ENCODE peak calls at places on chromosome 4, in four cellular contexts. E, V, H and X are unnamed samples.

GRCh38 chr4:5448286-5448685 is 260.1 kb downstream of the EVC2 start:
- DNase-seq in E (no peak), V (no peak), H (no peak), X (no peak)

GRCh38 chr4:41874873-41875272 is 60.4 kb upstream of the TMEM33 start:
- DNase-seq in V (no peak), H (no peak), E (no peak), X (no peak)

GRCh38 chr4:83535520-83535944 is 376 bp upstream of the GPAT3 start:
- DNase-seq in E (peak; percentile 74), H (peak; percentile 23), V (peak; percentile 55), X (no peak)

GRCh38 chr4:8594097-8595038 is 1.8 kb downstream of the CPZ start:
- DNase-seq in H (peak; percentile 79), E (peak; percentile 54), V (peak; percentile 35), X (peak; percentile 14)

GRCh38 chr4:187942968-187943367 is 52.6 kb upstream of the ZFP42 start:
- DNase-seq in V (no peak), E (no peak), H (no peak), X (no peak)

GRCh38 chr4:173052439-173052838 is 116.2 kb upstream of the GALNT7 start:
- DNase-seq in E (no peak), V (no peak), H (no peak), X (no peak)

GRCh38 chr4:183241322-183241640 is 78.8 kb downstream of the CLDN22 start:
- DNase-seq in H (no peak), V (no peak), E (peak; percentile 87), X (no peak)

GRCh38 chr4:53905935-53906377 is 158.4 kb downstream of the CHIC2 start:
- DNase-seq in V (peak; percentile 32), H (no peak), E (no peak), X (peak; percentile 23)

GRCh38 chr4:145731026-145731425 is 51.1 kb downstream of the C4orf51 start:
- DNase-seq in H (no peak), E (no peak), V (no peak), X (peak; percentile 93)

GRCh38 chr4:26891054-26891453 is 30.4 kb downstream of the STIM2 start:
- DNase-seq in E (no peak), V (no peak), H (no peak), X (no peak)

GRCh38 chr4:1945492-1945891 is 63.3 kb downstream of the NELFA start:
- DNase-seq in H (no peak), V (no peak), E (no peak), X (no peak)

GRCh38 chr4:15956179-15956850 is 6.7 kb downstream of the FGFBP2 start:
- DNase-seq in H (peak; percentile 93), V (peak; percentile 39), E (peak; percentile 66), X (no peak)

GRCh38 chr4:794911-795725 is 30.8 kb downstream of the CPLX1 start:
- DNase-seq in H (peak; percentile 40), V (no peak), E (no peak), X (no peak)

GRCh38 chr4:175469519-175469918 is 342.5 kb downstream of the GPM6A start:
- DNase-seq in E (peak; percentile 45), H (no peak), V (no peak), X (no peak)

GRCh38 chr4:144955104-144955503 is 142.9 kb downstream of the ANAPC10 start:
- DNase-seq in H (peak; percentile 78), E (no peak), V (no peak), X (no peak)

GRCh38 chr4:117777721-117778120 is 256.6 kb upstream of the NDST3 start:
- DNase-seq in V (no peak), E (no peak), H (no peak), X (no peak)

GRCh38 chr4:29046716-29047115 is 1673.5 kb upstream of the PCDH7 start:
- DNase-seq in V (no peak), H (no peak), E (no peak), X (no peak)

GRCh38 chr4:4791299-4791798 is 68.1 kb upstream of the MSX1 start:
- DNase-seq in E (no peak), H (no peak), V (no peak), X (no peak)

GRCh38 chr4:85779165-85779564 is 304.2 kb downstream of the ARHGAP24 start:
- DNase-seq in V (no peak), H (no peak), E (no peak), X (no peak)

GRCh38 chr4:13543648-13544555 is at the start of gene NKX3-2:
- DNase-seq in V (no peak), E (no peak), H (no peak), X (no peak)

GRCh38 chr4:86280246-86280645 is 79.6 kb downstream of the MAPK10 start:
- DNase-seq in E (no peak), V (no peak), H (no peak), X (no peak)

GRCh38 chr4:109729155-109729562 is 711 bp downstream of the PLA2G12A start:
- DNase-seq in E (peak; percentile 35), V (no peak), H (no peak), X (no peak)

GRCh38 chr4:109723110-109723509 is 6.8 kb downstream of the PLA2G12A start:
- DNase-seq in V (no peak), E (no peak), H (no peak), X (no peak)

GRCh38 chr4:109730294-109731051 is 603 bp upstream of the PLA2G12A start:
- DNase-seq in H (peak; percentile 73), E (peak; percentile 55), V (peak; percentile 17), X (peak; percentile 16)

GRCh38 chr4:109729563-109730293 is at the start of gene PLA2G12A:
- DNase-seq in E (peak; percentile 80), V (peak; percentile 9), H (peak; percentile 90), X (no peak)

GRCh38 chr4:109728385-109728784 is 1.5 kb downstream of the PLA2G12A start:
- DNase-seq in H (no peak), V (no peak), E (peak; percentile 34), X (no peak)
- H3K4me3 ChIP-seq in H (peak overlapping the region; percentile 51), V (peak overlapping the region; percentile 78), E (peak overlapping the region; percentile 78), X (peak overlapping the region; percentile 60)

DNA sequence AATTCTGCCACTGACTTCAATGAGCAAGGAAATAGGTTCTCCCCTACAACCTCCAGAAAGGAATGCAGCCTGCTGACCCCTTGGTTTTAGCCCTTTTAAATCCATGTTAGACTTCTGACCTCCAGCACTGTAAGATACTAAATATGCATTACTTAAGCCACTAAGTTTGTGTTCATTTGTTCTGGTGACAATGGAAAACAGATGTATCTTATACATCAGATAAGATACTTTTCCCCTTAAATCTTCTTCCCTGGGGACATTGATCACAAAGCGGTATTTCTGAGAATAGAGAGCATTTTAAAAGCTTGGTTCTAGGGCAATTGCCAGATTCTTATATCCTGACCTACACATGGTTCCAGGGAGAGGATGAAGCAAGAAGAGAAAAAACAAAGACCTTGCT is 6.5 kb upstream of the TMEM184C start:
- DNase-seq in V (no peak), E (no peak), H (no peak), X (no peak)
- TF ChIP-seq CTCF in V (no peak), E (no peak), H (no peak), X (no peak)

GRCh38 chr4:169209388-169209883 is 61.3 kb downstream of the SH3RF1 start:
- DNase-seq in V (no peak), H (no peak), E (no peak), X (no peak)

GRCh38 chr4:169208090-169208455 is 62.7 kb downstream of the SH3RF1 start:
- DNase-seq in E (no peak), H (no peak), V (no peak), X (no peak)

GRCh38 chr4:169205146-169205806 is 65.5 kb downstream of the SH3RF1 start:
- DNase-seq in E (no peak), H (no peak), V (no peak), X (no peak)

GRCh38 chr4:169208516-169208915 is 62.2 kb downstream of the SH3RF1 start:
- DNase-seq in E (no peak), V (no peak), H (no peak), X (no peak)

GRCh38 chr4:169207436-169208089 is 63.2 kb downstream of the SH3RF1 start:
- DNase-seq in H (no peak), V (no peak), E (no peak), X (no peak)
- H3K4me3 ChIP-seq in H (no peak overlapping the region), V (no peak overlapping the region), E (no peak overlapping the region), X (no peak overlapping the region)

GRCh38 chr4:19936471-19936870 is 315.2 kb upstream of the SLIT2 start:
- DNase-seq in V (peak; percentile 38), E (no peak), H (no peak), X (peak; percentile 38)
- TF ChIP-seq CTCF in V (no peak), E (no peak), H (no peak), X (no peak)

DNA sequence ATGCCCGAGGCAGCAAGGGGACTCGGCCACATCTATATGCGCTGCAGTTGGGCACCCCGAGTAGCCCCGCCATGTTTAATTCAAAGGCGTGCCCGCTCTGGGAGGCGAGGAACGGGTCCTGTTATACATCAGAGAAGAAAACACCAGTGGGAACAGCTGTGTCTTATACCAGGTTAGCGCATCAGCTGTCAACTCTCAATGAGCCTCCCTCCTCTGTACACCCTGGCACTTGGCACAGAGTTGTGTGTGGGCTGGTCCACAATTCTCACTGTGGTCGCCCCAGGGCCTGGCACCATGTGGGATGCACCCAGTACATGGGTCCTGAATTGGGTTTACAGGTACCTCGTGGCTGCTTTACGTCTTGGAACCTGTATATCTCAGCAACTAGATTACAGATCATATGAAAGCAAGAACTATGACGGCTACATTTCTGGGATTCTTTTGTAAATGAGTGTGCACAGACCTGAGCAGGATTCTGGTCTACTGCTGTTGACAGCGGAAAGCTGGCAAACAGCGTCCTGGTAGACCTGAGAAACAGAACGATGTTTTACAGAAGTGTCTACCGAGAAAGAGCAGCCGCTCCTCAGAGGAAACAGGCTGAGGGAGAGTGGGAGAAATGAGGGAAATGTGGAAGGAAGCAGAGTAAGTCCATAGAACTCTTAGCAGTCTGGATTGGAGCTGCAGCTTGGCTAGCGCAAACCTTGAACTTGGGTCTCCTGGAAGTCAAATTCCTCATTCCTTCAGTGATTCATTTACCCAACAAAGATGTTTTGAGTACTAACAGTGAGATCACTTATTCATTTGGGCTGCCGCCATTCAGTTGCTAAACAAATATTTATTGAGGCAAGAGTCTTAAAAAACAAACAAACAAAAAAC is 51.7 kb downstream of the SEL1L3 start:
- DNase-seq in E (no peak), V (no peak), H (no peak), X (no peak)
- H3K4me3 ChIP-seq in E (no peak overlapping the region), V (no peak overlapping the region), H (no peak overlapping the region), X (no peak overlapping the region)

GRCh38 chr4:171794528-171794927 is 18.7 kb upstream of the GALNTL6 start:
- DNase-seq in V (no peak), E (no peak), H (peak; percentile 14), X (no peak)

DNA sequence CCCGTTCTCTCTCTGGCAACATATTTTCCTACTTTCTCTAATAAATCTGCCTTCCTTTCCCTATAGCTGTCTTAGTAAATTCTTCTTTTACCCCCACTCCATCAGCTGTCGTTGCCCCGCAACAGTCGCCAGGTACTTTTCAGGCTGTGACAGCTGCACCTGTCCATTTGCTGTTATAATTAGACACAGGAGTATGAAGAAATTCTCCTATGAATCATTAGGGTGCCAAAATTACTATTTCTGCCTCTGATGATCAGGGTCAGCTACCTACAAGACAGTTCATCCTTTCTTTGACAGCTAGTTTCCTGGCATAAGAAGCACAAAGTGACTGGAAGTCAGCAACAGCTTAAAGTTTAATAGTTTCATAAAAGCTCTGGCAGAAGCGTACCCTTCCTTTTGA is 19.5 kb upstream of the GALNTL6 start:
- DNase-seq in V (no peak), E (no peak), H (no peak), X (no peak)
- TF ChIP-seq CTCF in V (no peak), E (no peak), H (no peak), X (no peak)

GRCh38 chr4:64271601-64272081 is 137.6 kb downstream of the TECRL start:
- DNase-seq in H (no peak), V (no peak), E (no peak), X (no peak)
- H3K4me3 ChIP-seq in H (no peak overlapping the region), V (no peak overlapping the region), E (peak overlapping the region; percentile 41), X (no peak overlapping the region)